ENCODE peak calls at places on chromosomes 6 and 20, in four cellular contexts. Y, U, T and X are unnamed samples. For H3K36me3 and H3K27me3, the result is how much of the 10 kb centered on the place peaks cover.

GRCh38 chr6:54037277-54037779 is 73.9 kb upstream of the MLIP start:
- DNase-seq in U (no peak), T (no peak), Y (no peak), X (no peak)

GRCh38 chr6:13217206-13217905 is 111.0 kb downstream of the TBC1D7 start:
- DNase-seq in T (no peak), Y (no peak), U (peak), X (no peak)

GRCh38 chr6:4820704-4821276 is 44.6 kb downstream of the CDYL start:
- DNase-seq in T (no peak), U (no peak), Y (no peak), X (no peak)

GRCh38 chr20:45842169-45842812 is 8.7 kb downstream of the SNX21 start:
- DNase-seq in Y (no peak), T (no peak), U (no peak), X (no peak)

GRCh38 chr6:105485456-105485855 is 82.6 kb upstream of the PREP start:
- DNase-seq in Y (no peak), U (no peak), T (peak), X (no peak)

GRCh38 chr6:27242589-27243265 is 4.8 kb upstream of the PRSS16 start:
- DNase-seq in T (no peak), Y (no peak), U (no peak), X (no peak)

GRCh38 chr6:116884530-116884929 is 7.5 kb downstream of the RFX6 start:
- DNase-seq in T (no peak), Y (no peak), U (no peak), X (no peak)

GRCh38 chr20:43955244-43956191 is 40.9 kb downstream of the TOX2 start:
- DNase-seq in U (no peak), T (no peak), Y (peak), X (peak)

GRCh38 chr6:135088818-135089809 is 34.5 kb upstream of the HBS1L start:
- DNase-seq in T (no peak), Y (peak), U (no peak), X (no peak)

GRCh38 chr6:33976425-33977360 is 169.2 kb downstream of the GRM4 start:
- DNase-seq in U (no peak), T (no peak), Y (no peak), X (no peak)

GRCh38 chr6:111730835-111731234 is 125.2 kb upstream of the TRAF3IP2 start:
- DNase-seq in Y (no peak), T (no peak), U (no peak), X (no peak)

DNA sequence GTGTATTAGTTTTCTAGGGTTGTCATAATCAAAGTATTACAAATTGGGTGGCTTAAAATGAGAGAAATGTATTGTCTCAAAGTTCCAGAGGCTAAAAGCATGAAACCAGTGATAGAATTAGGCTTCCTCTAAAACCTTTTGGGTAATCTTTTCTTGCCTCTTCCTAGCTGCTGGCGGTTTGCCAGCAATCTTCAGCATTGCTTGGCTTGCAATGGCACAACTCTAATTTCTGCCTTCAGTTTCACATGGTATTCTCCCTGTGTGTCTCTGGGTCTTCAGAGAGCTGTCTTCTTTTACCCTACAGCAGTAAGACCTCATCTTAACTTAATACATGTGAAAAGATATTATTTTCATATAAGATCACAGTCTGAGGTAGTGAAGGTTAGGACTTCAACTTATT is 479.1 kb upstream of the GJE1 start:
- DNase-seq in Y (no peak), T (no peak), U (peak), X (no peak)
- H3K36me3 ChIP-seq in Y (under half), T (under half), U (under half), X (under half)

GRCh38 chr6:24387818-24388217 is 14.9 kb upstream of the MRS2 start:
- DNase-seq in T (no peak), U (no peak), Y (no peak), X (no peak)
- H3K27me3 ChIP-seq in T (under half), U (under half), Y (under half), X (under half)

GRCh38 chr6:36598739-36599318 is 4.7 kb downstream of the SRSF3 start:
- DNase-seq in Y (no peak), T (no peak), U (no peak), X (no peak)

GRCh38 chr6:36598326-36598725 is 4.2 kb downstream of the SRSF3 start:
- DNase-seq in T (no peak), Y (no peak), U (no peak), X (no peak)

GRCh38 chr6:36599791-36600209 is 5.6 kb downstream of the SRSF3 start:
- DNase-seq in T (no peak), U (peak), Y (peak), X (peak)

GRCh38 chr6:36596359-36596758 is 2.2 kb downstream of the SRSF3 start:
- DNase-seq in T (no peak), U (no peak), Y (no peak), X (no peak)

GRCh38 chr6:36597775-36598174 is 3.6 kb downstream of the SRSF3 start:
- DNase-seq in T (no peak), U (no peak), Y (no peak), X (no peak)
- H3K36me3 ChIP-seq in T (half or more), U (half or more), Y (half or more), X (half or more)

GRCh38 chr6:30074331-30075093 is 1.1 kb downstream of the RNF39 start:
- DNase-seq in Y (no peak), T (no peak), U (no peak), X (no peak)

GRCh38 chr6:30071858-30072257 is 3.7 kb downstream of the RNF39 start:
- DNase-seq in Y (no peak), T (no peak), U (no peak), X (no peak)

GRCh38 chr6:30075987-30076311 is 380 bp upstream of the RNF39 start:
- DNase-seq in T (no peak), Y (no peak), U (no peak), X (no peak)

GRCh38 chr6:30075094-30075986 is at the start of gene RNF39:
- DNase-seq in T (no peak), U (no peak), Y (no peak), X (no peak)

GRCh38 chr6:30073489-30074240 is 1.9 kb downstream of the RNF39 start:
- DNase-seq in U (no peak), Y (no peak), T (no peak), X (no peak)
- H3K27me3 ChIP-seq in U (half or more), Y (under half), T (under half), X (under half)

DNA sequence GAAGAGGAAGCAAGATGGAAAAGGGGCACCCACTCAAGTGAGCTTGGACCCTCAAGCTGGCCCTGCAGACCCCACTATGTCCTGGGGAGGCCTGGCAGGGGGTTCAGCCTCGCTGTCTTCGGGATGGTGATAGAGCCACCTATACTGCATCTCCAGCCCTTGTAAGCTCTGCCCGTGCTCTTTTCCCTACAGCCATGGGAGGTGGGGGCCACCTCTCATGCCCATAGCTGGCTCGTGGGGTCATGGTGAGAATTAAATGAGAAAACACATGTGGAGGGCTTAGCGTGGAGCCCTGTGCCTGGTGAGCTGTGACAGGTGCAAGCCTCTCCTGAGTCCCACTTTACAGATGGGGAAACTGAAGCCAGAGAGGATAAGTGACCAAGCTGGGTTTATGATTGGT is 27.7 kb downstream of the PCK1 start:
- DNase-seq in Y (no peak), U (no peak), T (no peak), X (no peak)
- H3K36me3 ChIP-seq in Y (under half), U (under half), T (under half), X (under half)